ENCODE peak calls at places on chromosomes 5 and 9, in four cellular contexts. C, V, G and P are unnamed samples.

GRCh38 chr5:33867236-33867635 is 24.6 kb downstream of the ADAMTS12 start:
- DNase-seq in C (no peak), V (no peak), G (no peak), P (no peak)

GRCh38 chr9:5389109-5389732 is 48.5 kb downstream of the PLGRKT start:
- DNase-seq in C (no peak), V (no peak), G (peak), P (no peak)

GRCh38 chr9:116288658-116289057 is 135.1 kb downstream of the PAPPA start:
- DNase-seq in C (no peak), V (no peak), G (no peak), P (no peak)

GRCh38 chr9:121261107-121261460 is 6.9 kb upstream of the GSN start:
- DNase-seq in C (no peak), V (no peak), G (no peak), P (no peak)

GRCh38 chr5:28961806-28962205 is 1923.4 kb upstream of the CDH9 start:
- DNase-seq in C (no peak), V (no peak), G (no peak), P (no peak)

GRCh38 chr9:89869774-89870173 is 265.0 kb downstream of the GADD45G start:
- DNase-seq in C (no peak), V (no peak), G (no peak), P (no peak)

GRCh38 chr5:151657105-151657504 is 29.6 kb downstream of the SPARC start:
- DNase-seq in C (no peak), V (peak), G (no peak), P (no peak)

GRCh38 chr9:37593877-37594448 is 1.6 kb upstream of the TOMM5 start:
- DNase-seq in C (no peak), V (no peak), G (no peak), P (no peak)

GRCh38 chr9:135077497-135078200 is 9.8 kb upstream of the OLFM1 start:
- DNase-seq in C (no peak), V (no peak), G (no peak), P (peak)

GRCh38 chr5:172493906-172494305 is 39.6 kb upstream of the SH3PXD2B start:
- DNase-seq in C (no peak), V (no peak), G (no peak), P (no peak)

GRCh38 chr5:81425569-81425968 is 31.6 kb upstream of the ACOT12 start:
- DNase-seq in C (no peak), V (peak), G (no peak), P (no peak)

GRCh38 chr5:176629853-176630680 is at the start of the genes EIF4E1B and SNCB:
- DNase-seq in C (no peak), V (no peak), G (no peak), P (no peak)

GRCh38 chr5:9269024-9269423 is 276.9 kb downstream of the SEMA5A start:
- DNase-seq in C (no peak), V (no peak), G (no peak), P (no peak)

GRCh38 chr9:82148849-82149544 is 160.4 kb downstream of the SPATA31D1 start:
- DNase-seq in C (no peak), V (no peak), G (no peak), P (no peak)

GRCh38 chr5:17216974-17217325 is 481 bp upstream of the BASP1 start:
- DNase-seq in C (no peak), V (no peak), G (no peak), P (no peak)

GRCh38 chr9:99093492-99093791 is 11.5 kb upstream of the TGFBR1 start:
- DNase-seq in C (no peak), V (no peak), G (no peak), P (no peak)

GRCh38 chr5:179267071-179267670 is 78.1 kb downstream of the ADAMTS2 start:
- DNase-seq in C (no peak), V (no peak), G (no peak), P (no peak)

GRCh38 chr9:7104625-7105024 is 346.9 kb downstream of the KDM4C start:
- DNase-seq in C (no peak), V (no peak), G (no peak), P (no peak)

GRCh38 chr9:115524467-115525059 is 406.6 kb upstream of the TNC start:
- DNase-seq in C (no peak), V (peak), G (no peak), P (peak)

GRCh38 chr5:144951001-144951400 is 780.3 kb downstream of the KCTD16 start:
- DNase-seq in C (no peak), V (no peak), G (no peak), P (no peak)

GRCh38 chr9:137458194-137459146 is 664 bp downstream of the NSMF start:
- DNase-seq in C (no peak), V (no peak), G (no peak), P (no peak)
- TF ChIP-seq ZNF274 in C (no peak), V (peak), G (no peak), P (no peak)

GRCh38 chr9:129885670-129886106 is 50.4 kb downstream of the USP20 start:
- DNase-seq in C (peak), V (peak), G (peak), P (peak)

GRCh38 chr9:129881547-129882324 is 46.5 kb downstream of the USP20 start:
- DNase-seq in C (no peak), V (no peak), G (no peak), P (no peak)

GRCh38 chr9:129885018-129885669 is 49.9 kb downstream of the USP20 start:
- DNase-seq in C (no peak), V (peak), G (peak), P (no peak)

GRCh38 chr9:129886226-129887174 is 51.2 kb downstream of the USP20 start:
- DNase-seq in C (no peak), V (no peak), G (peak), P (no peak)

GRCh38 chr9:129884220-129885017 is 49.2 kb downstream of the USP20 start:
- DNase-seq in C (peak), V (peak), G (peak), P (peak)
- H3K4me3 ChIP-seq in C (peak), V (peak), G (peak), P (peak)

GRCh38 chr5:147688965-147689364 is 93.6 kb downstream of the JAKMIP2 start:
- DNase-seq in C (no peak), V (no peak), G (no peak), P (no peak)
- TF ChIP-seq SUZ12 in C (no peak), V (no peak), G (no peak), P (no peak)

GRCh38 chr5:56481147-56481997 is 248.2 kb upstream of the ANKRD55 start:
- DNase-seq in C (no peak), V (peak), G (peak), P (no peak)
- TF ChIP-seq ZNF274 in C (no peak), V (no peak), G (no peak), P (no peak)

DNA sequence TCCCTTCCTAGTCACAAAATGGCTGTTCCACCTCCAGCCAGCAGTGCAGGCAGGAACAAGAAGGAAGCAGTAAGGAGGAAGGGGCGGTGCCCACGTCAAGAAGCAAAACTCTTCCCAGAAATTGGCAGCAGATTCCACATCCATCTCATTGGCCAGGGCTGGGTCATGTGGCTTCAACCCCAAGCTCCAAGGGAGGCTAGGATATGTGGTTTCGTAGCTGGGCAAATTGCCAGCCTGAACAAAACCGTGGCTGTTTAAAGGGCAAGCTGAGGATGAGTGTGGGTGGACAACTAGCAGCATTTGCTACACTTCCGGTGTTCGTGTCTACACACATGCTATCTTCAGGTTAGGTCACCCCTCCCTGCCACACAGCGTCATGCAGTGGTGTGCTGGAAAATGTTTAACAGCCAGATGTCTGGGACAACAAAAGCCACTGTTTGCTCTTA is 92.1 kb upstream of the MAP1B start:
- DNase-seq in C (no peak), V (peak), G (no peak), P (no peak)
- H3K4me3 ChIP-seq in C (no peak), V (no peak), G (no peak), P (no peak)

GRCh38 chr9:17611342-17611741 is 32.5 kb downstream of the SH3GL2 start:
- DNase-seq in C (no peak), V (no peak), G (no peak), P (no peak)
- TF ChIP-seq SUZ12 in C (no peak), V (no peak), G (no peak), P (no peak)

GRCh38 chr5:15746833-15747232 is 246.9 kb downstream of the FBXL7 start:
- DNase-seq in C (no peak), V (no peak), G (no peak), P (no peak)
- TF ChIP-seq ZNF274 in C (no peak), V (no peak), G (no peak), P (no peak)

GRCh38 chr9:126611592-126612328 is 2.0 kb upstream of the LMX1B start:
- DNase-seq in C (peak), V (peak), G (no peak), P (peak)

GRCh38 chr9:126612329-126612812 is 1.4 kb upstream of the LMX1B start:
- DNase-seq in C (no peak), V (no peak), G (no peak), P (no peak)

GRCh38 chr9:126613656-126614055 is at the start of gene LMX1B:
- DNase-seq in C (no peak), V (no peak), G (no peak), P (no peak)

GRCh38 chr9:126614088-126614454 is 343 bp downstream of the LMX1B start:
- DNase-seq in C (no peak), V (no peak), G (no peak), P (no peak)

DNA sequence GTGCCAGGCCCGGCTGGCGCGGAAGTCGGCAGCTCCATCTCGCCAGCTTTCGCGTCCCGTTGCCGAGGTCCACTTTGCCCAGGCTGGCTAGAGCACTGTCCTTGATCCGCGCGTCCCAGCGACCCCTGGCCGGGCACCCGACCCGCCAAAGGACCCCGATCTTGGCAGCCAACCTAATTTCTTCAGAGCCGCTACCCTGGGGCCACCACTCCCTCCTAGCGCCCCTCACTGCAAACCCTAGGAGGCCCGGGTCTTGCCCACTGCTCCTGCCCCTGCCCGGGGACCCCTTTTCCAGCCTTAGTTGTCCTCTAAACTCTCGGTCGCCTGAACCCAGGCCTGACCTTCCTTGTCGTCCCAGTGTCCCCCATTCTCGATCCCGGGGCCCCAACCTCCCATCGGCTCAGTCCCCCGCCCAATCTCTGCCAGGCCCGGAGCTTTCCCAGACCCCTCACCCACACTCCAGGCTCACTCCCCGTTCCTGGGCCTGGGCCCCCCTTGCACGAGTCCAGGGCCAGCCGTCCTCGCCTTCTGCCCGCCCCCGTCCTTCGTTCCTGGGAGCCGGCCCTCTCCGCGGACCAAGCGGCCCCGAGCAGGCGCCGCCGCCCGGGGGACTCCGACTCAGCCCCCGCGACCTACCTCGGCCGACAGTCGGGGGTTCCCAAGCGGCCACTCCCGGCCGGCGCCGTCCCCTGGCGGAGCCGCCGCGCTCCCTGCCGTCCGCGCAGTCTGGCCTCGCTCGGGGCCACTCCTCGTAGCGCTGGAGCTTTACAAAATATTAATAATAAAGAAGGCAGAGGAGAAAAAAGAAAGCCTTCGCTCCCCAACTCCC is 701 bp upstream of the LMX1B start:
- DNase-seq in C (no peak), V (no peak), G (no peak), P (no peak)
- H3K4me3 ChIP-seq in C (peak), V (no peak), G (no peak), P (peak)